ENCODE peak calls at places on chromosomes 2 and 18, in four cellular contexts. E is dorsolateral prefrontal cortex, A is lung, V is adrenal gland. D is an unnamed sample.

GRCh38 chr2:190050001-190050400 is 12.5 kb downstream of the MSTN start:
- DNase-seq in V (no peak), E (no peak), A (no peak), D (no peak)

GRCh38 chr18:13585379-13586153 is 140.8 kb downstream of the FAM210A start:
- DNase-seq in A (no peak), V (no peak), E (no peak), D (no peak)

GRCh38 chr2:222568866-222569265 is 87.0 kb downstream of the FARSB start:
- DNase-seq in V (peak), A (no peak), E (no peak), D (no peak)

GRCh38 chr18:33184178-33184577 is 256.3 kb downstream of the CCDC178 start:
- DNase-seq in A (no peak), V (no peak), E (no peak), D (no peak)

GRCh38 chr2:109256111-109256510 is 127.1 kb downstream of the SH3RF3 start:
- DNase-seq in E (no peak), A (no peak), V (no peak), D (no peak)

GRCh38 chr18:65750421-65751144 is at the start of gene CDH7:
- DNase-seq in A (no peak), V (no peak), E (peak), D (no peak)

GRCh38 chr2:219274392-219274921 is 4.7 kb upstream of the DNAJB2 start:
- DNase-seq in V (peak), A (no peak), E (no peak), D (no peak)

GRCh38 chr2:17821535-17822451 is 5.5 kb downstream of the MSGN1 start:
- DNase-seq in V (no peak), E (no peak), A (no peak), D (no peak)

DNA sequence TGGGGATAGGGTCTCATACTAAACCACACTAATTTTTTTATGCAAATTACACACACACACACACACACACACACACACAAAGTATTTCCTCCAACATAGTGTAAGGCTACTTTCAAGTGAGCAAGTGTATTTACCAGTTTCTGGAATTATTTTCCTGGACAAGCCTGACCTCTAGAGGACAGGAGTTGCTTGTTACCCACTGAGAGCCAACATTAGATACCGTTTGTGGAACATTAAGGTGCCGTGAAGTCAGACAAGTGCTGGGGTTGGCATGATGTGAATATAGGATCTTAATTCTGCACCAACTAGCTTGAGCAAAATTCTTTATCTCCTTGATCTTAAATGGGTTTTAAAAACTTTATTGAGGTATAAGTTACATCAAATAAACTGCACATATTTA is 39.3 kb upstream of the SERPINB2 start:
- DNase-seq in A (no peak), V (no peak), E (no peak), D (no peak)
- TF ChIP-seq CTCF in A (peak), V (peak), E (peak), D (no peak)

GRCh38 chr2:25204190-25204838 is 35.9 kb upstream of the POMC start:
- DNase-seq in E (no peak), V (no peak), A (no peak), D (no peak)

GRCh38 chr2:25201794-25202193 is 33.4 kb upstream of the POMC start:
- DNase-seq in A (no peak), E (no peak), V (no peak), D (no peak)

GRCh38 chr2:25202290-25202689 is 33.9 kb upstream of the POMC start:
- DNase-seq in E (no peak), V (no peak), A (no peak), D (no peak)

GRCh38 chr2:25198209-25198525 is 29.8 kb upstream of the POMC start:
- DNase-seq in V (no peak), A (no peak), E (no peak), D (no peak)

DNA sequence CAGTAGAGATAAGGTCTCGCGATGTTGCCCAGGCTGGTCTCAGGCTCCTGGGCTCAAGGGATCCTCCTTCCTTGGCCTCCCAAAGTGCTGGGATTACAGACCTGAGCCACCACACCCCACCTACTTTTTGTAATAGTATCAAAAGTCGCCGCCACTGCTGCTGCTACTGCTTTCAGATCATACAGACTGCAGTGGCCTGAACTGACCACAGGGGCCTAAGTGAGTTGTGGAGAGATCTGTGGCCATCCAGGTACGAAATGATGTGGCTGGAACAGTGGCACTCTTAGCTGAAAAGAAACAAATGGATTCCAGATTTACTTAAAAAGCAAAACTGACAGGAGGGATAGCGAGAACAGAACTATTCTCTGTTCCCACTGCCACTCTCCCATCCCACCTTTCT is 32.9 kb upstream of the POMC start:
- DNase-seq in A (no peak), V (no peak), E (no peak), D (no peak)
- TF ChIP-seq CTCF in A (no peak), V (no peak), E (no peak), D (no peak)

GRCh38 chr2:29213871-29214341 is 98.7 kb downstream of the CLIP4 start:
- DNase-seq in A (no peak), V (no peak), E (no peak), D (no peak)

GRCh38 chr2:29215739-29216608 is 100.8 kb downstream of the CLIP4 start:
- DNase-seq in E (no peak), A (no peak), V (no peak), D (no peak)

GRCh38 chr2:29215073-29215472 is 99.9 kb downstream of the CLIP4 start:
- DNase-seq in E (no peak), A (no peak), V (no peak), D (no peak)

GRCh38 chr2:29209551-29209950 is 94.3 kb downstream of the CLIP4 start:
- DNase-seq in V (no peak), E (no peak), A (no peak), D (no peak)

DNA sequence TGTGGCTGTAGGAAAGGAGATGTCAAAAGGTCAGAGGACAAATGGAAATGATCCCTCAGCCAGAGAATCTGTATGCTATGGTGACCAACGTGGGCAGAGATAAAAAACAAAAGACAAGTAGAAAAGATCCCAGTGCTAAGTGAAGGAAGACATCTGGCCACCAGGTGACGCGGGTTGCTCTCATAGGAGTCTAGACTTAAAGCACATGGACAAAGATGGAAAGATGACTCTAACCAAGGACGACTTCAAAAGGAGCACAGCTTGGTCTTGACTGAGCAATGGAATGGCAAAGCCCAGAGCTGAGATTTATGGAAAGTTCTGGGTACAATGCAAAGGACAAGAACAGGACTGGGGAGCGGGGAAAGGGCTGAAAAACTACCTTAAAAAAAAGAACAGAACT is 96.8 kb downstream of the CLIP4 start:
- DNase-seq in A (no peak), V (no peak), E (no peak), D (no peak)
- TF ChIP-seq CTCF in A (no peak), V (no peak), E (no peak), D (no peak)

DNA sequence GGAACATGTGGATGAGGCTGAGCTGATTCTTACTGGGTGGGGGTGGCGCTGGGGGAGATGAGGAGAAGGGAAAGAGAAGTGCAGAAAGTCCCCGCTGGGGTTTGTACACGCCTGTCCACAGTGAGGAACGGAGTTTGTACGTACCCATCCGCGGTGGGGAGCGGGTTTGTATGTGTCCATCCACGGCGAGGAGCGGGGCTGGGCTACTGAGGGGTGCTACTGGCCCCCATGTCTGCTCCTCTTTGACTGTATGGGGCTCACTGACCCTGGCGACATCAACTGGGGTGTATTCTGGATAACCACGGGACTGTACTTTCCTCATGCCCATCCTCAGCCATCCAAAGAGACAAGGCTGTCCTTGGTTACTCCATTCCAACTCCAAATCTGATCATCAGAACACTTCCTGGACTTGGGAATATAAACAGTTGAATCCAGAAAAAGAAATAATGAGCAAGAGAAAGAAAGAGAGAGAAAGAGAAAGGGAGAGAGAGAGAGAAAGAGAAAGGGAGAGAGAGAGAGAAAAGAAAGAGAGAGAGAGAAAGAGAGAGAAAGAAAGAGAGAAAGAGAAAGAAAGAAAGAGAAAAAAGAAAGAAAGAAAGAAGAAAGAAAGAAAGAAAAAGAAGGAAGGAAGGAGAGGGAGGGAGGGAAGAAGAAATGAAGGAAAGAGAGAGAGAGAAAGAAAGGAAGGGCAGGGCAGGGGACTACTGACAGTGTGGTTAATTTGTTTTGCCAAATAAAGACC is 21.0 kb downstream of the MAL start:
- DNase-seq in E (no peak), V (no peak), A (no peak), D (no peak)
- TF ChIP-seq CTCF in E (no peak), V (no peak), A (no peak), D (no peak)

GRCh38 chr2:226797289-226797988 is 2.2 kb downstream of the IRS1 start:
- DNase-seq in E (no peak), V (peak), A (no peak), D (no peak)

GRCh38 chr2:226799211-226799975 is at the start of gene IRS1:
- DNase-seq in E (peak), A (peak), V (peak), D (no peak)

GRCh38 chr2:226797989-226798421 is 1.6 kb downstream of the IRS1 start:
- DNase-seq in E (no peak), A (no peak), V (peak), D (no peak)

GRCh38 chr2:226799976-226800940 is 638 bp upstream of the IRS1 start:
- DNase-seq in V (peak), E (peak), A (peak), D (no peak)

DNA sequence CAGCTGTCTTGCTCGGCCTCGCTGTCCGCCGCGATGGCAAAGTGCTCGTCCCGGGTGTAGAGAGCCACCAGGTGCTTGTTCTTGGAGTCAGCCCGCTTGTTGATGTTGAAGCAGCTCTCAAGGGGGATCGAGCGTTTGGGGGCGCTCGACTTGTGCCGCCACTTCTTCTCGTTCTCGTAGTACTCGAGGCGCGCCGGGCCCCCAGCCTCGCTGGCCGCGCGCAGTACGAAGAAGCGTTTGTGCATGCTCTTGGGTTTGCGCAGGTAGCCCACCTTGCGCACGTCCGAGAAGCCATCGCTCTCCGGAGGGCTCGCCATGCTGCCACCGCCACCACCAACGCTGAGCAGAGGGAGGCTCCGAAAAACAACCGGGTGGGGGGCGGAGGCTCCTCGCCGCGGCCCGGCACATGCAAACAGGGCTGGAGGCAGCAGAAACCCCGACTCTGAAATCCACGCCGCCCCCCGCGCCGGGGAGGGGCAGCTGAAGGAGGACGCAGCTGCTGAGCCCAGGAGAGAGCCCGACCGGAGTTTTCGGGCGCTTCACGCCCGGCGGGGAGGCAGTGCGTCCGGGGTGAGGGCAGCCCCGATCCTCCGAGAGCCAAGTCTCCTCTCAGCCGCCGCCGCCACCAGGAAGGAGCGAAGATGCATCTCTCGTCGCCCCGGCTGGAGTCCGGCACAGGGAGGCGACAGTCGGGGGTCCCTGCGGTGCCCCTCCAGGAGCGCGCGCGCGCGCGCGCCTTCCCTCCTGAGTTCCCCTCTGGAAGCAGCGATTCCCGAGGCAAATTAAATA is 1.0 kb downstream of the IRS1 start:
- DNase-seq in A (peak), E (peak), V (peak), D (no peak)
- TF ChIP-seq CTCF in A (no peak), E (peak), V (no peak), D (no peak)

GRCh38 chr2:59752512-59752911 is 800.9 kb downstream of the BCL11A start:
- DNase-seq in E (no peak), A (no peak), V (no peak), D (no peak)

GRCh38 chr2:59756145-59756544 is 797.3 kb downstream of the BCL11A start:
- DNase-seq in A (no peak), E (no peak), V (no peak), D (no peak)

DNA sequence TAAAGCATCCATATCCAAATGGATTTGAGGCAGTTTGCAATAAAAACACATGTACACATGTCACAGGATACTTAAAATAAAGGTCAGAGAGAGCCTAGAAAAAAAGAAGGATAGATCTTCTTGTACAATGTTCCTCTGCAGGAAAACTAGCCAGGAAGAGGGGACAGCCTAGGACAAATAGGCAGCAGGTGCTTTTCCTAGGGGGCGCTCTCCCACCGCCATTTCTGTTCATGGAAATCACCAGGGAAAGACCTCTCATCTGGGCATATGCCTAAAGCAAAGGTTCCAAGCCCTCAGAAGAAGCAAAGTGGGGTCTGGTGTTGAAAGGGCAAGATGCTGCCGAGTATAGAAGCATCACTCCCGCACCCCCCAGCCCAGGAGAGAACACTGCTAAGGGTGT is 799.1 kb downstream of the BCL11A start:
- DNase-seq in E (no peak), V (no peak), A (no peak), D (no peak)
- TF ChIP-seq CTCF in E (peak), V (no peak), A (no peak), D (no peak)

GRCh38 chr18:6257950-6258349 is 156.8 kb downstream of the L3MBTL4 start:
- DNase-seq in E (no peak), A (no peak), V (no peak), D (no peak)
- TF ChIP-seq CTCF in E (no peak), A (no peak), V (no peak), D (no peak)

DNA sequence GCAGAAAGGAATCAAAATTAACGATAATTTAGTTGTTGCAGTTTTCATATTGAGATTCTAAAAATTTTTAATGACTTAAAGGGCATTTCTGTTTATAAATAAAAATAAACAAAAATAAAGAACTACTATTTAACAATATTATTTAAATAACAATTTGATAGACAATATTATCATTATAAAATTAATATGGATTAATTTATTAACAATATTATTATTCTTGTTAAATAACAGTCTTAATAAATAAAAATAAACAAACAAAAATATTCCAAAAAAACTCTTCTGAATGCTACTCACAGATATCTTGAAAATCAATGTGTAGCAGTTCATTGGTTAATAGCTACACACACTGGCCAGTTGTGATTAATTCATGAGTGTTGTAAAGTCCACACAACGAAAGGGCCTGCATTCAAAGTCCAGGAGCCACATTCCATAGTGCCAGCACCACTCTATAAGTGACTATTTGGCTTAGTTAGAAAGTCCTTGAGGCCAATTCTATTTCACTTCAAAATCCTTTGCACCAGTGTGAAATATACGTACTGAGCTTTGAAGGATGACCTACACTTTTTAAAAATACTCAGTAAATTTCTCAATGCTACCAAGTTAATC is 117.1 kb downstream of the ZNF521 start:
- DNase-seq in V (no peak), A (no peak), E (no peak), D (no peak)
- TF ChIP-seq CTCF in V (no peak), A (no peak), E (no peak), D (no peak)

DNA sequence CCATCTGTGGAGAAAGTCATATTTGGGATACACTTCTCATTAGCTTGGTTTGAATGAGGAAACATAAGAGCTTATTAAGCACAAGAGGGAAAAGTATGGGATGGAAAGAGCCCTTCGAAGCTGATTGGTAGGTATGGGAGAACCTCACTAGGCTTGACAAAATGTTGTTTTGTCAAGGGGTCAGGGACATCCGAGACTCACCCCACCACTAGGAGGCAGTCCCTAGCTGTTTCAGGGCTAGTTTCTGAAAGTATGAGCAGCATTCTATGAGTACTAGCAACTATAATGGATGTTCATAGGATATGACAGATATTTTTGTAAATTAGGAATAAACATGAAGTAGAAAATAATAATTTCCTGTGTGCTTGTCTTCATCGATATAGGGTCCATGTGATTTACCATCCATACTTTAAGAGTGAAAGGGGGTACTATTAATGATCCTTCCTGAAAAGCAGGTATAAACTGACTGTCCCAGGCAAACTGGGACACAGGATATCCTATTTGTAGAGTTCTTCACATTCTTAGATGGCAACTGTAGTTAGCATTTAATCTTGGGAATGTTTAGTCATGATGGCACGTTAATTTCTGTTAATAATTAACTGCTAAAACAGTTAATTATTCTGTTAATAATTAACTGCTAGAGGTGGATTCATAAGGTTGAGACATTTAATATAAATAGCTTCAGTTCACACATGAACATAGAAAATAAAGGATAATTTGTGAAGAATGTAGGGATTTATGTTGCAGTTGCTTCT is 28.4 kb downstream of the OTX1 start:
- DNase-seq in E (no peak), A (no peak), V (no peak), D (no peak)
- TF ChIP-seq CTCF in E (no peak), A (no peak), V (no peak), D (no peak)